ENCODE peak calls at places on chromosomes 7 and 10, in ten cellular contexts. R is left ventricle myocardium inferior; G is spleen; X is CD4-positive, CD25-positive, alpha-beta regulatory T cell; C is mesenchymal stem cell; S is naive thymus-derived CD4-positive, alpha-beta T cell; T is HAP-1; Q is ovary; E is stomach; Y is A673. H is an unnamed sample. For H3K4me1, the result is how much of the 10 kb centered on the place peaks cover.

GRCh38 chr7:7702826-7703225 is 15.6 kb downstream of the RPA3 start:
- DNase-seq in R (no peak), G (no peak), X (no peak), C (no peak), S (no peak), T (no peak), Q (no peak), E (no peak), Y (no peak), H (no peak)

GRCh38 chr7:151352512-151352911 is 10.9 kb downstream of the NUB1 start:
- DNase-seq in R (no peak), G (no peak), X (no peak), C (no peak), S (no peak), T (no peak), Q (no peak), E (no peak), Y (no peak), H (no peak)

GRCh38 chr10:70223728-70224127 is 9.5 kb downstream of the PPA1 start:
- DNase-seq in R (no peak), G (no peak), X (no peak), C (no peak), S (no peak), T (no peak), Q (no peak), E (no peak), Y (no peak), H (no peak)

GRCh38 chr7:82600601-82601000 is 157.0 kb upstream of the CACNA2D1 start:
- DNase-seq in R (no peak), G (no peak), X (no peak), C (peak), S (no peak), T (no peak), Q (no peak), E (no peak), Y (peak), H (no peak)

GRCh38 chr10:74898201-74898976 is 72.0 kb downstream of the KAT6B start:
- DNase-seq in R (no peak), G (no peak), X (peak), C (no peak), S (no peak), T (no peak), Q (no peak), E (no peak), Y (no peak), H (no peak)

GRCh38 chr10:82238291-82238690 is 363.3 kb downstream of the NRG3 start:
- DNase-seq in R (no peak), G (no peak), X (no peak), C (no peak), S (no peak), T (no peak), Q (no peak), E (no peak), Y (no peak), H (no peak)

GRCh38 chr7:151031011-151031410 is 2.8 kb downstream of the ABCB8 start:
- DNase-seq in R (no peak), G (no peak), X (no peak), C (peak), S (no peak), T (no peak), Q (no peak), E (no peak), Y (no peak), H (no peak)

GRCh38 chr7:1564603-1565022 is 5.2 kb downstream of the PSMG3 start:
- DNase-seq in R (no peak), G (no peak), X (no peak), C (no peak), S (no peak), T (no peak), Q (no peak), E (no peak), Y (peak), H (peak)

GRCh38 chr10:8600192-8600591 is 545.7 kb downstream of the GATA3 start:
- DNase-seq in R (no peak), G (no peak), X (no peak), C (no peak), S (no peak), T (no peak), Q (no peak), E (no peak), Y (no peak), H (no peak)

DNA sequence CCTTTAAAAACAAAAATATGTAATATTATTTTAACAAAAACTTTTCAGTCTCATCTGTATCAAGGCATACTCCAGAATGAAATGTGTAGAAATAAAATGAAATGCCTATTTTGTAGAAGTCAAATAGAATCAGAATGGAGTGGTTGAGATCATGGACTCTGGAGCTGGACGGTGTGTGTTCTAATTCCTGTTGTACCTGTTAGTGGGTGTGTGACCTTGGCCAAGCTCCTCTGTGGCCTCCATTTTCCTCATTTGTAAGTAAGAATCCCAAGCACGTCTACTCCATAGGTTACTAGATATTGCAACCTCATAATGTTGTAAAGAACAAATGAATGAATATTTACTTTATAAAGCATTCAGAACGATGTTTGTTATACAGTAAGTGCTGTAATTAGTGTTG is 74.9 kb downstream of the HDAC9 start:
- DNase-seq in R (no peak), G (no peak), X (no peak), C (no peak), S (no peak), T (no peak), Q (no peak), E (no peak), Y (no peak), H (no peak)
- H3K4me1 ChIP-seq in R (under half), G (under half), X (under half), C (under half), S (under half), T (under half), Q (under half), E (under half), Y (under half), H (under half)

GRCh38 chr10:5697342-5697741 is 12.7 kb downstream of the TASOR2 start:
- DNase-seq in R (no peak), G (no peak), X (no peak), C (no peak), S (no peak), T (no peak), Q (no peak), E (no peak), Y (no peak), H (no peak)

GRCh38 chr10:5694573-5694972 is 9.9 kb downstream of the TASOR2 start:
- DNase-seq in R (no peak), G (no peak), X (no peak), C (no peak), S (no peak), T (no peak), Q (no peak), E (no peak), Y (no peak), H (no peak)

GRCh38 chr10:5692476-5693358 is 8.1 kb downstream of the TASOR2 start:
- DNase-seq in R (peak), G (peak), X (peak), C (peak), S (peak), T (peak), Q (peak), E (peak), Y (peak), H (peak)

DNA sequence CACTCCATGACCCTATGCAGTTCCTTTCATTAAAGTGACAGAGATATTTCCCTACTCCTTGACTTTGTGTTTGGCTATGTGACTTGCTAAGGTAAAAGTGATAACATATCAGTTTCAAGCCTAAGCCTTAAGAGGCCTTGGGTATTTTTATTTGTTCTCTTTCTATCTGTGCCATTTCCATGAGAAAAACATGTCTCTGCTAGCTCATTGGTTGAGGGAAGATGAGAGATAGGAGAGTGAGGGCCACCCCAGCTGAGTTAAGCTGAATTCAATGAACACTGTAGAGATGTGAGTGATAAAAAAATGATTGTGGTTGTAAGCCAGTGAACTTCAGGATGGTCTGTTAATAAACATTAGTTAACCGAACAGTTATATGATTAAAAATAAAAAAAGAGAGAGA is 13.4 kb downstream of the TASOR2 start:
- DNase-seq in R (no peak), G (no peak), X (no peak), C (no peak), S (no peak), T (no peak), Q (no peak), E (no peak), Y (no peak), H (no peak)
- H3K4me1 ChIP-seq in R (half or more), G (under half), X (under half), C (under half), S (under half), T (under half), Q (under half), E (under half), Y (under half), H (under half)

GRCh38 chr7:130875265-130875741 is 141.3 kb upstream of the KLF14 start:
- DNase-seq in R (peak), G (peak), X (peak), C (peak), S (peak), T (peak), Q (peak), E (peak), Y (no peak), H (peak)
- H3K4me1 ChIP-seq in R (under half), G (under half), X (under half), C (under half), S (under half), T (under half), Q (under half), E (under half), Y (half or more), H (under half)

DNA sequence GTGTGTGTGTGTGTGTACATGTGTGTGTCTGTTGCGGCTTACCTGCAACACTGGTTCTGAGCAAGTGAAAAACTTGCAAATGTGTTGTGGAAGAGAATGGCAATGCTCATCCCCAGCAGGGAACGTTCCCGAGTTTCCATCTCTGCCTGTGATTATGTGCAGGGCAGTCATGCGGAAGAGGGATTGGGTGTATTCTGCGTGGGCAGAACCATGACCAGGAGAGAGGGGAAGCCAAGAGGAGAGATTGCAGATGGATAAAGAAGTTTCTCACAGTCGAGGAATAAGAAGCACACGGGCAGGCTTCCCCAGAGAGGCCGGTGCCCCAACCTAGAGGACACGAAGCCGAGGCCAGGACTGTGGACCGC is 99.9 kb downstream of the CTBP2 start:
- DNase-seq in R (no peak), G (no peak), X (no peak), C (no peak), S (no peak), T (no peak), Q (no peak), E (no peak), Y (peak), H (no peak)
- H3K4me1 ChIP-seq in R (half or more), G (half or more), X (under half), C (half or more), S (under half), T (under half), Q (half or more), E (half or more), Y (half or more), H (half or more)

GRCh38 chr7:47474211-47474936 is 107.5 kb downstream of the TNS3 start:
- DNase-seq in R (no peak), G (no peak), X (no peak), C (peak), S (no peak), T (no peak), Q (no peak), E (no peak), Y (no peak), H (no peak)
- H3K4me1 ChIP-seq in R (half or more), G (half or more), X (under half), C (half or more), S (under half), T (under half), Q (under half), E (half or more), Y (under half), H (half or more)

H was measured in kidney.